ENCODE peak calls at places on chromosomes 12 and 14, in four cellular contexts. B, J, L and M are unnamed samples.

GRCh38 chr12:57744194-57744776 is 554 bp upstream of the TSPAN31 start:
- DNase-seq in B (peak; percentile 43), J (peak; percentile 39), L (peak; percentile 76), M (peak; percentile 61)

GRCh38 chr12:121775501-121775900 is 18.0 kb downstream of the RHOF start:
- DNase-seq in L (no peak), B (no peak), J (no peak), M (no peak)

GRCh38 chr12:58588771-58589170 is 331.5 kb downstream of the LRIG3 start:
- DNase-seq in L (no peak), J (no peak), B (peak; percentile 20), M (no peak)

GRCh38 chr14:70616646-70617045 is 16.2 kb upstream of the MED6 start:
- DNase-seq in L (no peak), J (no peak), B (no peak), M (no peak)

GRCh38 chr12:19387182-19387581 is 52.1 kb upstream of the AEBP2 start:
- DNase-seq in J (no peak), B (no peak), L (no peak), M (peak; percentile 16)

GRCh38 chr12:110670161-110670701 is 18.7 kb downstream of the HVCN1 start:
- DNase-seq in J (no peak), B (no peak), L (no peak), M (no peak)

GRCh38 chr14:90969493-90970166 is 90.8 kb downstream of the RPS6KA5 start:
- DNase-seq in J (no peak), B (no peak), L (no peak), M (no peak)

GRCh38 chr12:87953257-87953860 is 75.8 kb downstream of the C12orf50 start:
- DNase-seq in L (peak; percentile 47), J (no peak), B (peak; percentile 13), M (no peak)

GRCh38 chr14:37263656-37264236 is 66.0 kb downstream of the MIPOL1 start:
- DNase-seq in J (no peak), L (no peak), B (no peak), M (no peak)

GRCh38 chr14:88592016-88592415 is 29.2 kb downstream of the ZC3H14 start:
- DNase-seq in L (no peak), B (no peak), J (no peak), M (no peak)

GRCh38 chr14:83085725-83086124 is 1552.1 kb upstream of the SEL1L start:
- DNase-seq in J (no peak), L (no peak), B (no peak), M (no peak)

GRCh38 chr12:67854351-67854750 is 134.9 kb upstream of the IFNG-AS1 start:
- DNase-seq in B (no peak), J (no peak), L (no peak), M (no peak)